ENCODE peak calls at places on chromosomes 1 and 21, in nine cellular contexts. S is astrocyte; T is uterus; N is HepG2; H is fibroblast of lung; K is esophagus squamous epithelium; E is naive thymus-derived CD4-positive, alpha-beta T cell; X is left ventricle myocardium inferior; I is Peyer's patch. W is an unnamed sample. For H3K4me1, the result is how much of the 10 kb centered on the place peaks cover.

GRCh38 chr1:244989813-244990212 is 125.5 kb upstream of the HNRNPU start:
- DNase-seq in S (peak), T (no peak), N (no peak), H (peak), K (no peak), E (no peak), X (no peak), I (no peak), W (peak)

GRCh38 chr1:27569088-27569459 is 34.9 kb downstream of the AHDC1 start:
- DNase-seq in S (no peak), T (no peak), N (no peak), H (no peak), K (no peak), E (no peak), X (no peak), I (no peak), W (no peak)

GRCh38 chr1:7177438-7178126 is 392.3 kb downstream of the CAMTA1 start:
- DNase-seq in S (no peak), T (no peak), N (no peak), H (no peak), K (no peak), E (no peak), X (no peak), I (no peak), W (no peak)

GRCh38 chr1:19344372-19344810 is 32.3 kb downstream of the SLC66A1 start:
- DNase-seq in S (no peak), T (peak), N (peak), H (peak), K (no peak), E (peak), X (peak), I (peak), W (no peak)

GRCh38 chr1:227299688-227300087 is 18.6 kb downstream of the CDC42BPA start:
- DNase-seq in S (peak), T (no peak), N (no peak), H (peak), K (no peak), E (no peak), X (no peak), I (no peak), W (no peak)

GRCh38 chr1:1040004-1040991 is 20.4 kb downstream of the AGRN start:
- DNase-seq in S (peak), T (peak), N (no peak), H (peak), K (no peak), E (peak), X (peak), I (peak), W (peak)

GRCh38 chr1:201447911-201448871 is 20.8 kb downstream of the PHLDA3 start:
- DNase-seq in S (peak), T (peak), N (peak), H (peak), K (no peak), E (peak), X (peak), I (peak), W (no peak)

GRCh38 chr1:46569909-46570725 is 18.7 kb upstream of the KNCN start:
- DNase-seq in S (peak), T (no peak), N (no peak), H (peak), K (no peak), E (no peak), X (no peak), I (no peak), W (no peak)

GRCh38 chr21:45420623-45421041 is 15.7 kb downstream of the COL18A1 start:
- DNase-seq in S (no peak), T (no peak), N (no peak), H (peak), K (no peak), E (no peak), X (no peak), I (no peak), W (no peak)

GRCh38 chr1:243837907-243838546 is 12.0 kb downstream of the AKT3 start:
- DNase-seq in S (no peak), T (no peak), N (no peak), H (no peak), K (no peak), E (peak), X (no peak), I (no peak), W (no peak)

GRCh38 chr1:218365600-218365999 is 20.5 kb downstream of the TGFB2 start:
- DNase-seq in S (peak), T (peak), N (no peak), H (peak), K (no peak), E (no peak), X (no peak), I (no peak), W (no peak)
- H3K4me1 ChIP-seq in S (half or more), T (under half), N (half or more), H (under half), K (under half), E (under half), X (under half), I (under half), W (under half)

GRCh38 chr1:106378261-106378660 is 678.2 kb upstream of the PRMT6 start:
- DNase-seq in S (no peak), T (no peak), N (no peak), H (no peak), K (no peak), E (no peak), X (no peak), I (no peak), W (no peak)
- H3K27ac ChIP-seq in S (no peak), T (no peak), N (no peak), H (no peak), K (no peak), E (no peak), X (no peak), I (no peak), W (no peak)

DNA sequence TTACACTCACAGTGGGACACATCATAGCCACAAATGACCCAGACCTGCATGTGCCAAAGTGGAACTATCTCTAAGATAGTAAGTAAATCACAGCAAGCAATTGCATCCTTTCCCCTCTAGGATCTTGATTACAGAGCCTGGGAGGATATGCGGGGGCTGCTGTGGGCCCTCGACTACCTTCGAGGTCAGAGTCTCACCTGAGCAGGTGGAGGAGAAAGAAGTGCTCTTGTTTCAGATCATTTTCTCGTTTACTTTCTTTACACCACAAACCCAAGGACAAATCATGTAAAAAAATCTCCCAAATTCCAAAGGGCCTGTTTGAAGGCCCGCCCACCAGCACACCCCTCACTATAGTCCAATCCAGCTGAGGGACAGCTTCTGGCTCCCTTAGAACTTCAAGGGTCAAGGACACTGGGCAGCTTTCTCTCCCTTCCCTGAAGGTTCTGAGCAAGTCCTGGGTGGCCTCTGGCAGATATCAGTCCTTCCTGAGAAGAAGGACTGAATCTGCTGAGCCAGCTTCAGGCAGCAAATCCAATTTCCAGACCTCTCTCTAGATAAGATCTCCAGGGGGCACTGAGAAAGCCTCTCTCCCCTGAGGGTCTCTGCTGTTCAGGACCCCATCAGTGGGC is 5.6 kb downstream of the STK40 start:
- DNase-seq in S (no peak), T (no peak), N (peak), H (no peak), K (no peak), E (no peak), X (no peak), I (no peak), W (no peak)
- H3K4me1 ChIP-seq in S (under half), T (under half), N (half or more), H (under half), K (under half), E (under half), X (half or more), I (under half), W (under half)

DNA sequence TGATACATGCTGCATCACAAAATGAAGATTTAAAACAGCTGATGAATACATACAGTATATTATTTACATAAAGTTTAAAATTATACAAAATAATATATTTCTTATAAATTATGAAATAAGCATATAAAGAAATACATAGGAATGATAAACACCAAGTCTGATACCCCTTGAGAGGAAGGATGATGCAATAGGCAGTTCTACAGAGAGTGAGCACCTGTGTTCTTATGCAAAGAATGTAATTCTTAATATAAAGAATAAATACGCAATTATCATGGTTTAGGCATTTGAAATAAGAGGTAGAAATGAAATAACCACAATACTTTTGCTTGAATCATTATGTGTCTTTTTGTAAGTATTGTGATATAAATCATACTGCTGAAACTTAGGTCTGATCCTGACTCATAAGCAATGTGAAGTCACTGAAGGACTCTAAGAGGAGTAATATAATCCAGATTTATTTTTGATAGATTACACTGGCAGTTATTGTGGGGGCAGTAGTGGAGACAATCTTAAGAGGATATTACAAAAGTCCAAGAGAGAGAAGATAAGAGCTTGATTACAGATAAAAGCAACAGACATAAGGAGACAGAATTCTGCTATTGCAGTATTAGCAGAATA is 39.0 kb downstream of the TTLL7 start:
- DNase-seq in S (peak), T (no peak), N (no peak), H (peak), K (no peak), E (no peak), X (no peak), I (no peak), W (peak)
- H3K27ac ChIP-seq in S (no peak), T (no peak), N (no peak), H (no peak), K (no peak), E (no peak), X (no peak), I (no peak), W (no peak)

DNA sequence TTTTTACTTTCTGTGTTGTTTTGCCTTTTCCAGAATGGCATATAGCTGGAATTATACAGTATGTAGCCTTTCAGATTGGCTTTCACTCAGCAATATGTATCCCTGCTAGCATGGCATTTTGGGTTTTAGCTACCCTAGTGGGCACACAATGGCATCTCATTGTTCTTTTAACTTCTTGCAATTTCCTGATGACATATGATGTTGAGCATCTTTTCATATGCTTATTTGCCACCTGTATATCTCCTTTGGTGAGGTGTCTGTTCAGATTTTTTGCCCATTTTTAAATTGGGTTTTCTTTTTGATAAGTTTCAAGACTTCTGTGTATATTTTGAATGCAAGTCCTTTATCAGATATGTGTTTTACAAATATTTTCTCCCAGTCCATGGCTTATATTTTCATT is 14.0 kb downstream of the TSEN15 start:
- DNase-seq in S (no peak), T (no peak), N (no peak), H (no peak), K (no peak), E (no peak), X (no peak), I (no peak), W (no peak)
- H3K4me1 ChIP-seq in S (under half), T (under half), N (under half), H (under half), K (under half), E (under half), X (under half), I (under half), W (under half)

DNA sequence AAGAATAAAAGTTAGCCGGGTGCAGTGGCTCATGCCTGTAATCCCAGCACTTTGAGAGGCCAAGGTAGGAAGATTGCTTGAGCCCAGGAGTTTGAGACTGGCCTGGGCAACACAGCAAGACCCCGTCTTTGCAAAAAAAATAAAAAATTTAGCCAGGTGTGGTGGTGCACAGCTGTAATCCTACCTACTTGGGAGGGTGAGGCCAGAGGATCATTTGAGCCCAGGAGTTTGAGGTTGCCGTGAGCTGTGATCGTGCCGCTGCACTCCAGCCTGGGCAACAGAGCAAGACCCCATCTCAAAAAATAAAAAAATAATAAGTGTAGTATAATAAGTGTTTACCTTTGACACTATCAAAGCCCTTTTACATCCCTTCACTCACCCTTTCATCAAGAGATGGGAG is 5.0 kb downstream of the ACTN2 start:
- DNase-seq in S (no peak), T (no peak), N (no peak), H (no peak), K (no peak), E (no peak), X (no peak), I (no peak), W (no peak)
- H3K27ac ChIP-seq in S (no peak), T (no peak), N (no peak), H (no peak), K (no peak), E (no peak), X (peak), I (no peak), W (no peak)

DNA sequence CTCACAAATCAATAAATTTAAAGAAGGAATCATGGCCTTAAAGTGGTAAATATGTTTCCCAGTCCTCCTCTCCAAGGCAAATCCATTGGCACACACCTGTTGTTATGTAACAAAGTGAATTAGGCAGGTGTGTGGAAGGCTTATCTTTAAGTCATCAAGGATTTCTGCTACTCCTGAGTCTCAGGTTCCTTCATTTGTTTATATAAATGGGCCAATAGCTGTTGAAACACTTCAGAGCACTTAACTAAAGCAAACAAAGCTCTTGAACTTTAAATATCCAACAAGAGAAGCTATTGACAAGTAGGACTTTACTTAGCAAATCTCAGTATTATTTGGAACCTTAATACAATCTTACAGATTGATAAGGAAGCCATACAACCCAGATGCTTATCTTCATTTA is 99.3 kb upstream of the ESRRG start:
- DNase-seq in S (no peak), T (no peak), N (no peak), H (no peak), K (no peak), E (no peak), X (no peak), I (no peak), W (no peak)
- H3K4me1 ChIP-seq in S (under half), T (under half), N (under half), H (under half), K (under half), E (under half), X (under half), I (under half), W (under half)

GRCh38 chr1:170853867-170854266 is 81.5 kb upstream of the MROH9 start:
- DNase-seq in S (no peak), T (no peak), N (no peak), H (no peak), K (no peak), E (no peak), X (no peak), I (no peak), W (no peak)

GRCh38 chr1:170853302-170853701 is 82.0 kb upstream of the MROH9 start:
- DNase-seq in S (no peak), T (no peak), N (no peak), H (no peak), K (no peak), E (no peak), X (no peak), I (no peak), W (no peak)

GRCh38 chr1:170854677-170855076 is 80.7 kb upstream of the MROH9 start:
- DNase-seq in S (no peak), T (no peak), N (no peak), H (no peak), K (no peak), E (no peak), X (no peak), I (no peak), W (no peak)

GRCh38 chr1:170856455-170856854 is 78.9 kb upstream of the MROH9 start:
- DNase-seq in S (peak), T (no peak), N (no peak), H (peak), K (no peak), E (no peak), X (no peak), I (no peak), W (no peak)

GRCh38 chr1:170857955-170858354 is 77.4 kb upstream of the MROH9 start:
- DNase-seq in S (no peak), T (no peak), N (no peak), H (no peak), K (no peak), E (no peak), X (no peak), I (no peak), W (no peak)
- H3K27ac ChIP-seq in S (no peak), T (no peak), N (no peak), H (no peak), K (no peak), E (no peak), X (no peak), I (no peak), W (no peak)

GRCh38 chr1:31923905-31924304 is 14.3 kb downstream of the PTP4A2 start:
- DNase-seq in S (no peak), T (no peak), N (no peak), H (no peak), K (no peak), E (no peak), X (no peak), I (no peak), W (no peak)
- H3K4me1 ChIP-seq in S (under half), T (under half), N (under half), H (under half), K (under half), E (half or more), X (half or more), I (under half), W (under half)

W was measured in foreskin keratinocyte.